ENCODE peak calls at places on chromosomes 16 and 17, in seven cellular contexts. X is caudate nucleus; I is HFFc6; U is Calu3; D is activated CD4-positive, alpha-beta T cell treated with anti-CD3 and anti-CD28 coated beads for 4 hours; L is activated CD8-positive, alpha-beta memory T cell treated with anti-CD3 and anti-CD28 coated beads for 1 hour; K is NCI-H460. S is an unnamed sample.

GRCh38 chr16:11726008-11726407 is 16.6 kb downstream of the TXNDC11 start:
- DNase-seq in X (no peak), I (no peak), U (peak; percentile 55), D (no peak), L (no peak), K (no peak), S (no peak)

GRCh38 chr17:79325707-79326106 is 251.1 kb downstream of the ENGASE start:
- DNase-seq in X (no peak), I (no peak), U (no peak), D (no peak), L (no peak), K (peak; percentile 4), S (no peak)

GRCh38 chr16:71568541-71568940 is 8.4 kb downstream of the TAT start:
- DNase-seq in X (no peak), I (no peak), U (no peak), D (no peak), L (no peak), K (no peak), S (no peak)

GRCh38 chr16:86074651-86075487 is 175.9 kb downstream of the IRF8 start:
- DNase-seq in X (no peak), I (no peak), U (no peak), D (no peak), L (no peak), K (no peak), S (no peak)

GRCh38 chr16:22092143-22092933 is at the start of gene VWA3A:
- DNase-seq in X (peak; percentile 11), I (peak; percentile 75), U (peak; percentile 28), D (no peak), L (no peak), K (no peak), S (no peak)

GRCh38 chr16:55115506-55115905 is 184.8 kb downstream of the IRX5 start:
- DNase-seq in X (no peak), I (no peak), U (no peak), D (no peak), L (no peak), K (no peak), S (no peak)

GRCh38 chr17:44901323-44901965 is 2.2 kb upstream of the EFTUD2 start:
- DNase-seq in X (no peak), I (peak; percentile 83), U (no peak), D (no peak), L (no peak), K (no peak), S (no peak)

GRCh38 chr17:17778308-17779014 is 58.3 kb downstream of the SREBF1 start:
- DNase-seq in X (peak; percentile 80), I (no peak), U (no peak), D (no peak), L (no peak), K (no peak), S (no peak)

GRCh38 chr16:56450901-56451752 is at the start of the genes NUDT21 and OGFOD1:
- DNase-seq in X (peak; percentile 93), I (peak; percentile 98), U (peak; percentile 96), D (peak; percentile 89), L (peak; percentile 82), K (peak; percentile 99), S (peak; percentile 97)